ENCODE peak calls at places on chromosome 17, in seven cellular contexts. C is T-helper 17 cell, P is SW 1271, E is GM19239, O is T1000, J is fibroblast of lung, A is NCI-H2029 treated with DMSO at 0.1 percent for 48 hours. Q is an unnamed sample.

GRCh38 chr17:35170968-35171771 is 23.0 kb downstream of the SLC35G3 start:
- DNase-seq in C (peak; percentile 22), A (no peak), E (no peak), P (no peak), J (no peak), O (no peak), Q (peak; percentile 54)

GRCh38 chr17:43402567-43402966 is 3.8 kb downstream of the ARL4D start:
- DNase-seq in A (no peak), P (no peak), E (no peak), J (no peak), O (no peak), C (no peak), Q (no peak)

GRCh38 chr17:62064029-62064790 is 868 bp downstream of the MED13 start:
- DNase-seq in P (peak; percentile 36), J (peak; percentile 48), C (no peak), E (no peak), O (no peak), A (no peak), Q (no peak)

GRCh38 chr17:29583324-29584248 is 5.9 kb downstream of the GIT1 start:
- DNase-seq in J (no peak), A (no peak), E (no peak), O (no peak), C (no peak), P (no peak), Q (no peak)

GRCh38 chr17:17348872-17349723 is 45.9 kb downstream of the NT5M start:
- DNase-seq in C (no peak), J (no peak), E (no peak), O (no peak), P (no peak), A (no peak), Q (no peak)

GRCh38 chr17:6661464-6661848 is 9.9 kb downstream of the C17orf100 start:
- DNase-seq in E (no peak), C (no peak), P (no peak), O (no peak), A (no peak), J (no peak), Q (no peak)

GRCh38 chr17:48054238-48055185 is 6.4 kb downstream of the NFE2L1 start:
- DNase-seq in O (no peak), E (no peak), A (peak; percentile 85), C (no peak), P (no peak), J (peak; percentile 84), Q (peak; percentile 65)

GRCh38 chr17:81564778-81565177 is 12.6 kb upstream of the FAAP100 start:
- DNase-seq in E (no peak), J (no peak), A (no peak), P (no peak), C (no peak), O (no peak), Q (no peak)

GRCh38 chr17:82502207-82502606 is 17.3 kb upstream of the FOXK2 start:
- DNase-seq in P (no peak), C (no peak), O (no peak), A (no peak), E (no peak), J (no peak), Q (peak; percentile 66)

GRCh38 chr17:48470388-48471034 is 40.5 kb upstream of the SKAP1 start:
- DNase-seq in O (no peak), A (no peak), E (no peak), C (no peak), J (peak; percentile 67), P (peak; percentile 21), Q (peak; percentile 32)

GRCh38 chr17:50180066-50180465 is 14.3 kb downstream of the SGCA start:
- DNase-seq in C (no peak), J (peak; percentile 45), E (no peak), P (no peak), O (no peak), A (no peak), Q (no peak)

Q was measured in AG20443.